ENCODE peak calls at places on chromosomes 1 and 21, in six cellular contexts. D is suprapubic skin, K is endothelial cell of umbilical vein, M is SK-N-SH, F is HCT116, C is stomach. I is an unnamed sample. For H3K4me1, the result is how much of the 10 kb centered on the place peaks cover.

GRCh38 chr1:52627028-52627427 is 5.9 kb upstream of the SHISAL2A start:
- DNase-seq in D (no peak), K (no peak), M (no peak), F (no peak), C (no peak), I (no peak)

GRCh38 chr1:53188099-53188498 is 8.5 kb upstream of the CPT2 start:
- DNase-seq in D (no peak), K (no peak), M (no peak), F (no peak), C (no peak), I (peak)

GRCh38 chr21:35512321-35512720 is 463.2 kb upstream of the RUNX1 start:
- DNase-seq in D (no peak), K (no peak), M (no peak), F (no peak), C (no peak), I (no peak)

GRCh38 chr1:166383635-166384346 is 217.0 kb upstream of the FAM78B start:
- DNase-seq in D (no peak), K (no peak), M (no peak), F (no peak), C (no peak), I (no peak)

GRCh38 chr1:200233393-200233792 is 176.4 kb downstream of the ZNF281 start:
- DNase-seq in D (no peak), K (no peak), M (no peak), F (no peak), C (no peak), I (no peak)

GRCh38 chr1:234998174-234998741 is 130.4 kb downstream of the TOMM20 start:
- DNase-seq in D (peak), K (peak), M (no peak), F (peak), C (peak), I (peak)

GRCh38 chr1:166391677-166392076 is 224.9 kb upstream of the FAM78B start:
- DNase-seq in D (no peak), K (no peak), M (no peak), F (no peak), C (no peak), I (no peak)

GRCh38 chr21:44024257-44024656 is 12.1 kb downstream of the TRAPPC10 start:
- DNase-seq in D (peak), K (no peak), M (no peak), F (no peak), C (no peak), I (no peak)

GRCh38 chr1:172145231-172145651 is 275.2 kb upstream of the C1orf105 start:
- DNase-seq in D (no peak), K (peak), M (peak), F (no peak), C (no peak), I (no peak)

GRCh38 chr21:15751561-15751960 is 21.8 kb downstream of the USP25 start:
- DNase-seq in D (no peak), K (no peak), M (no peak), F (no peak), C (no peak), I (no peak)

GRCh38 chr1:94746635-94747525 is 73.3 kb upstream of the SLC44A3 start:
- DNase-seq in D (no peak), K (no peak), M (no peak), F (no peak), C (no peak), I (no peak)

GRCh38 chr1:244896550-244896949 is 32.2 kb upstream of the HNRNPU start:
- DNase-seq in D (no peak), K (peak), M (no peak), F (no peak), C (no peak), I (no peak)

GRCh38 chr1:234125283-234125682 is 220.8 kb downstream of the SLC35F3 start:
- DNase-seq in D (no peak), K (no peak), M (peak), F (no peak), C (no peak), I (no peak)

GRCh38 chr1:214002472-214002871 is 14.7 kb downstream of the PROX1 start:
- DNase-seq in D (no peak), K (peak), M (no peak), F (no peak), C (no peak), I (no peak)

GRCh38 chr21:34553199-34553952 is 41.4 kb upstream of the KCNE1 start:
- DNase-seq in D (no peak), K (peak), M (no peak), F (peak), C (no peak), I (no peak)

GRCh38 chr1:173224280-173224886 is 17.3 kb upstream of the TNFSF4 start:
- DNase-seq in D (no peak), K (no peak), M (no peak), F (no peak), C (no peak), I (no peak)

GRCh38 chr1:25690396-25690956 is 73.9 kb downstream of the MAN1C1 start:
- DNase-seq in D (no peak), K (no peak), M (no peak), F (no peak), C (no peak), I (no peak)

GRCh38 chr1:25694167-25694566 is 77.6 kb downstream of the MAN1C1 start:
- DNase-seq in D (no peak), K (no peak), M (no peak), F (no peak), C (no peak), I (peak)

GRCh38 chr1:25691211-25691610 is 74.6 kb downstream of the MAN1C1 start:
- DNase-seq in D (no peak), K (no peak), M (no peak), F (no peak), C (no peak), I (no peak)

GRCh38 chr1:25694591-25695007 is 78.0 kb downstream of the MAN1C1 start:
- DNase-seq in D (no peak), K (no peak), M (no peak), F (no peak), C (no peak), I (peak)

DNA sequence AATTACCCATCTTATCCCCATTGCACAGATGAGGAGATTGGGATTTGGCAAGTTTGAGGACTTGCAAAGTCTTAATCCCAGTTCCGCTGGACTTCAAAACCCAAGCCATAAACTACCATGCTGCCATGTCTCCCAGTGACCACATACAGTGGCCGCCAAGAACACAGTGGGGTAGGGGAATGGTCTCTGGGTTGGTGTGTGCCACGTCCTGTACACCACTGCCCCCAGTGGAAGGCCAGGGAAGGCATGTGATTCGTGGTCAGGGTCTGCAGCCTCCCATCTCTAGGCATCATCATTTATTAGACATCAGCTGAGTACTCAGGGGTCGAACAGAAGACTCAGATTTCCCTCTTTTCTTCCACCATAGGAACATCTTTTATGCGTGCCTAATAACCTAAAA is 76.0 kb downstream of the MAN1C1 start:
- DNase-seq in D (no peak), K (no peak), M (peak), F (no peak), C (no peak), I (no peak)
- TF ChIP-seq CTCF in D (peak), K (peak), M (peak), F (peak), C (no peak), I (no peak)

DNA sequence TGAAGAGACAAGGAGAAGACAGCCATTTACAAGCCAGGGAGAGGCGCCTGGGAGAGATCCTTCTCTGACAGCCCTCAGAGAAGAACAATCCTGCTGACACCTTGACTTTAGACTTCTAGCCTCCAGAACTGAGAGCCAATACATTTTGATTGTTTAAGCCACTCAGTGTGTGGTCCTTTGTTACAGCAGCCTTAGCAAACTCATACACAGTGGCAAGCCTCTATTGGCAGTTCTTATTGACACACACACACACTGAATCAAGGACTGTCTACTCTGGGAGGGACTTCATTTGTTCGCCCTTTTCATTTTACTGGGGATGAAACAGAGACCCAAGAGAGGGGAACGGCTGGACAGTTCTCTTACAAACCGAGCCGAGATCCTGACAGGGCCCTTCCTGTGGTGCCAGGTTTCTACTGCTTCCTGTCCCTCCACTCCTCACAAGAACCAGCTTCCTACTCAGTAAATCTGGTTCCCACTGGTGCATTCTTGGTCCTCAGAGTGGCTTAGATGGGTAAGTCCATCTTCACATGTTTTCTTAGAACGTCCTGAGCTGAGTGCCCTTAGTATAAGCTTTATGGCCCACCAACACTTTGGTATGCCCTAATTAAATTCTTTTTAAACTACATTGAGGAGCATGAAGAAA is 14.7 kb downstream of the SLAMF1 start:
- DNase-seq in D (no peak), K (no peak), M (no peak), F (no peak), C (no peak), I (no peak)
- TF ChIP-seq POLR2AphosphoS5 in D (no peak), K (no peak), M (no peak), F (no peak), C (no peak), I (no peak)

GRCh38 chr1:226677121-226678020 is 61.7 kb downstream of the ITPKB start:
- DNase-seq in D (peak), K (peak), M (no peak), F (no peak), C (peak), I (peak)

GRCh38 chr1:226679853-226680516 is 59.1 kb downstream of the ITPKB start:
- DNase-seq in D (peak), K (peak), M (peak), F (no peak), C (peak), I (peak)

GRCh38 chr1:226679303-226679702 is 59.8 kb downstream of the ITPKB start:
- DNase-seq in D (no peak), K (no peak), M (no peak), F (no peak), C (no peak), I (peak)

GRCh38 chr1:226678701-226679100 is 60.4 kb downstream of the ITPKB start:
- DNase-seq in D (no peak), K (no peak), M (no peak), F (no peak), C (no peak), I (peak)

GRCh38 chr1:226678251-226678650 is 60.8 kb downstream of the ITPKB start:
- DNase-seq in D (no peak), K (no peak), M (no peak), F (no peak), C (no peak), I (peak)
- H3K4me1 ChIP-seq in D (half or more), K (under half), M (under half), F (under half), C (half or more), I (half or more)

GRCh38 chr1:11364170-11364569 is 91.2 kb downstream of the UBIAD1 start:
- DNase-seq in D (no peak), K (no peak), M (no peak), F (peak), C (peak), I (no peak)
- TF ChIP-seq CTCF in D (no peak), K (peak), M (peak), F (peak), C (no peak), I (no peak)

DNA sequence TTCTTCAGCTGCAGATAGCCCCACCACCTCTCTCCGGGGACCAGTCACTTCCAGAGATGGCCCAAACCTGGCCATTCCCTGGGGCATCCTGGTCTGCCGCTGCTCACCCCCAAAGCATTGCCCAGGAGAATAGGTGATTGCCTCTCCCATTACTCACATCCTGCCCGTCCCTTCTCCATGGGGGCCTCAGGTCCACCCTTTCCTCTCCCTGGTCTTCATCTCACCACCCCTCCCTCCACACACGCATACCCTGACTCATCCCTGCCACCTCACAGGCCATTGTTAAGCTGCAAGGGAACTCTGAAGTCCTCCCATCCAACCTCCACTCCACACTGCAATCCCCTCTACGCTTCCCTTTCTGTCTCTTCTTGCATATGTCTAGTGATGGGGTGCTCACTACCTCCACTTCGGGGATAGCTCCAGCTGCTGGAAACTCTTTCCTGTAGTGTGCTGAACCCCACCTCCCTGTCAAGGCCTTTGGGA is at the start of gene PLEKHG5:
- DNase-seq in D (no peak), K (peak), M (no peak), F (peak), C (no peak), I (no peak)
- TF ChIP-seq POLR2AphosphoS5 in D (no peak), K (peak), M (peak), F (peak), C (no peak), I (no peak)

DNA sequence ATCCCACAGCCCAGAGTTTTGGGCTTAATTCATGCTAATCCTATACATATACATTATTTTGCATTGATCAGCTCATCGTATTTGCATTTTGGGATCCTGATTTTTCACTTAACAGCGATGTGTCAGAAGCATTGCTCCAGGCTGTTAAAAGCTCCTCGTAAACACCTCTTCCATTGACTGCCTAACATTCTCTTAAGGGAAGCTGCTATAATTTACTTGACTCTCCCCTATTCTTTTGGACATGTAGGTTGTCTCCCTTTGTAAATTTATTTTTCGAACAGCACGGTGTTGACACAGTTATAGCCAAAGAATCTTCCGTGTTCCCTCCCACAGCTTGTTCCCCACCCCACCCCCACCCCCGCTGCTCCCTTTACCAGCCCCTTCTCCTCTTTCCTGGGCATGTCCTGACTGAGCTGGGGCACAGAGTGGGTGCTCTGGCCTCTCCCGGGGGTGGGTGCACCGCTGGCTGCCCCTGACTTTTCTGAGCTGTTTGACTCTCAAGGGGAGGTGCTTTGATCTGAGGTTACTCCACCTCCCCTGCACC is 22.9 kb downstream of the LDLRAP1 start:
- DNase-seq in D (no peak), K (no peak), M (no peak), F (no peak), C (no peak), I (no peak)
- H3K4me1 ChIP-seq in D (half or more), K (under half), M (under half), F (under half), C (under half), I (half or more)